ENCODE peak calls at places on chromosome 6, in nine cellular contexts. L, O, V, Y, P, Q, H, F and W are unnamed samples.

GRCh38 chr6:28211840-28212509 is 13.1 kb upstream of the ZSCAN9 start:
- DNase-seq in L (no peak), O (no peak), V (no peak), Y (no peak), P (no peak), Q (no peak), H (peak; percentile 30), F (no peak), W (no peak)

GRCh38 chr6:65638047-65638831 is 68.8 kb downstream of the EYS start:
- DNase-seq in L (peak; percentile 45), O (peak; percentile 28), V (no peak), Y (no peak), P (peak; percentile 10), Q (peak; percentile 3), H (no peak), F (no peak), W (peak; percentile 49)

GRCh38 chr6:15398657-15399287 is 152.9 kb downstream of the JARID2 start:
- DNase-seq in L (no peak), O (no peak), V (no peak), Y (no peak), P (no peak), Q (no peak), H (no peak), F (no peak), W (no peak)

GRCh38 chr6:37192669-37193068 is 22.7 kb downstream of the PIM1 start:
- DNase-seq in L (no peak), O (no peak), V (no peak), Y (no peak), P (no peak), Q (no peak), H (no peak), F (no peak), W (no peak)

GRCh38 chr6:106300944-106301343 is 24.6 kb downstream of the ATG5 start:
- DNase-seq in L (no peak), O (no peak), V (no peak), Y (peak; percentile 57), P (peak; percentile 32), Q (peak; percentile 26), H (no peak), F (no peak), W (peak; percentile 64)

GRCh38 chr6:117265425-117266266 is at the start of gene VGLL2:
- DNase-seq in L (peak; percentile 64), O (peak; percentile 30), V (no peak), Y (peak; percentile 24), P (peak; percentile 30), Q (no peak), H (no peak), F (peak; percentile 71), W (peak; percentile 47)

GRCh38 chr6:142621822-142622221 is 320.0 kb downstream of the ADGRG6 start:
- DNase-seq in L (no peak), O (no peak), V (no peak), Y (no peak), P (no peak), Q (no peak), H (no peak), F (no peak), W (no peak)

GRCh38 chr6:53808302-53808881 is 13.6 kb downstream of the LRRC1 start:
- DNase-seq in L (no peak), O (no peak), V (no peak), Y (no peak), P (no peak), Q (no peak), H (no peak), F (no peak), W (no peak)

GRCh38 chr6:97026298-97026697 is 101.8 kb downstream of the KLHL32 start:
- DNase-seq in L (no peak), O (no peak), V (no peak), Y (no peak), P (no peak), Q (no peak), H (no peak), F (no peak), W (no peak)

GRCh38 chr6:28215425-28215824 is 9.7 kb upstream of the ZSCAN9 start:
- DNase-seq in L (no peak), O (peak; percentile 74), V (no peak), Y (peak; percentile 44), P (no peak), Q (no peak), H (peak; percentile 13), F (no peak), W (no peak)

GRCh38 chr6:296151-297122 is 4.2 kb downstream of the DUSP22 start:
- DNase-seq in L (no peak), O (no peak), V (no peak), Y (no peak), P (no peak), Q (no peak), H (peak; percentile 34), F (peak; percentile 86), W (peak; percentile 39)

GRCh38 chr6:157229219-157229607 is 94.1 kb downstream of the TMEM242 start:
- DNase-seq in L (no peak), O (no peak), V (no peak), Y (no peak), P (no peak), Q (no peak), H (no peak), F (no peak), W (no peak)

GRCh38 chr6:53793318-53793975 is 1.4 kb upstream of the LRRC1 start:
- DNase-seq in L (no peak), O (peak; percentile 79), V (no peak), Y (peak; percentile 83), P (peak; percentile 88), Q (peak; percentile 31), H (peak; percentile 57), F (no peak), W (peak; percentile 55)

GRCh38 chr6:135212935-135213334 is 31.8 kb downstream of the MYB start:
- DNase-seq in L (no peak), O (no peak), V (no peak), Y (peak; percentile 41), P (no peak), Q (no peak), H (peak; percentile 33), F (no peak), W (peak; percentile 93)

GRCh38 chr6:17281497-17282481 is 628 bp downstream of the RBM24 start:
- DNase-seq in L (no peak), O (peak; percentile 38), V (peak; percentile 8), Y (peak; percentile 19), P (peak; percentile 20), Q (no peak), H (no peak), F (no peak), W (peak; percentile 69)

GRCh38 chr6:37516076-37516919 is 16.6 kb upstream of the CCDC167 start:
- DNase-seq in L (no peak), O (peak; percentile 40), V (peak; percentile 54), Y (peak; percentile 64), P (peak; percentile 53), Q (no peak), H (peak; percentile 98), F (peak; percentile 90), W (peak; percentile 95)

GRCh38 chr6:159633196-159633595 is 59.8 kb downstream of the SOD2 start:
- DNase-seq in L (no peak), O (no peak), V (no peak), Y (peak; percentile 25), P (no peak), Q (peak; percentile 6), H (peak; percentile 29), F (no peak), W (peak; percentile 26)

GRCh38 chr6:57135885-57136284 is 36.2 kb upstream of the BAG2 start:
- DNase-seq in L (no peak), O (no peak), V (no peak), Y (no peak), P (no peak), Q (no peak), H (no peak), F (no peak), W (no peak)

GRCh38 chr6:56255370-56255769 is 8.0 kb upstream of the COL21A1 start:
- DNase-seq in L (no peak), O (no peak), V (no peak), Y (no peak), P (no peak), Q (no peak), H (no peak), F (no peak), W (peak; percentile 37)

GRCh38 chr6:164010446-164011071 is 596.0 kb downstream of the QKI start:
- DNase-seq in L (no peak), O (no peak), V (no peak), Y (no peak), P (no peak), Q (no peak), H (no peak), F (no peak), W (no peak)

GRCh38 chr6:44702292-44702691 is 314.8 kb downstream of the CDC5L start:
- DNase-seq in L (no peak), O (no peak), V (no peak), Y (no peak), P (no peak), Q (no peak), H (no peak), F (no peak), W (peak; percentile 74)

GRCh38 chr6:79874531-79875132 is 72.7 kb downstream of the ELOVL4 start:
- DNase-seq in L (no peak), O (no peak), V (no peak), Y (peak; percentile 73), P (no peak), Q (peak; percentile 87), H (no peak), F (no peak), W (no peak)

GRCh38 chr6:75748743-75749538 is at the start of gene MYO6:
- DNase-seq in L (peak; percentile 87), O (peak; percentile 83), V (peak; percentile 53), Y (peak; percentile 76), P (peak; percentile 59), Q (peak; percentile 41), H (peak; percentile 27), F (peak; percentile 90), W (peak; percentile 69)

GRCh38 chr6:43170452-43171283 is at the start of gene SRF:
- DNase-seq in L (peak; percentile 100), O (peak; percentile 100), V (peak; percentile 83), Y (peak; percentile 99), P (peak; percentile 97), Q (peak; percentile 98), H (peak; percentile 100), F (peak; percentile 99), W (peak; percentile 100)